ENCODE peak calls at places on chromosomes 4 and X, in nine cellular contexts. U is cardiac fibroblast, O is OCI-LY7, N is progenitor cell of endocrine pancreas, G is AG09319, S is left lung, X is fibroblast of the aortic adventitia, F is WTC11, D is mesothelial cell of epicardium. T is an unnamed sample.

GRCh38 chrX:18994713-18995112 is 10.8 kb upstream of the PHKA2 start:
- DNase-seq in U (peak; percentile 85), O (no peak), N (no peak), G (peak; percentile 39), S (no peak), X (peak; percentile 84), F (no peak), D (no peak), T (no peak)

GRCh38 chr4:26237916-26238315 is 82.9 kb upstream of the RBPJ start:
- DNase-seq in U (no peak), O (no peak), N (no peak), G (no peak), S (no peak), X (no peak), F (no peak), D (no peak), T (no peak)

GRCh38 chrX:44431206-44431605 is 87.7 kb upstream of the EFHC2 start:
- DNase-seq in U (peak; percentile 17), O (no peak), N (no peak), G (no peak), S (no peak), X (no peak), F (no peak), D (no peak), T (no peak)

GRCh38 chr4:128528177-128528576 is 240.6 kb upstream of the PGRMC2 start:
- DNase-seq in U (no peak), O (no peak), N (no peak), G (no peak), S (no peak), X (no peak), F (no peak), D (no peak), T (no peak)

GRCh38 chr4:41750158-41750623 is 1.7 kb upstream of the PHOX2B start:
- DNase-seq in U (no peak), O (no peak), N (no peak), G (no peak), S (no peak), X (no peak), F (peak; percentile 19), D (no peak), T (peak; percentile 22)

GRCh38 chr4:128921954-128922353 is 112.5 kb downstream of the JADE1 start:
- DNase-seq in U (no peak), O (no peak), N (no peak), G (no peak), S (no peak), X (no peak), F (no peak), D (no peak), T (no peak)

GRCh38 chr4:15104825-15105224 is 102.5 kb downstream of the CPEB2 start:
- DNase-seq in U (peak; percentile 17), O (no peak), N (no peak), G (no peak), S (no peak), X (no peak), F (no peak), D (no peak), T (no peak)

GRCh38 chrX:101386542-101386885 is 523 bp upstream of the BTK start:
- DNase-seq in U (no peak), O (no peak), N (no peak), G (no peak), S (no peak), X (no peak), F (no peak), D (no peak), T (no peak)

GRCh38 chrX:87528487-87528886 is 10.9 kb downstream of the KLHL4 start:
- DNase-seq in U (no peak), O (no peak), N (no peak), G (no peak), S (no peak), X (no peak), F (no peak), D (no peak), T (no peak)

GRCh38 chr4:23923141-23923540 is 33.3 kb upstream of the PPARGC1A start:
- DNase-seq in U (no peak), O (no peak), N (no peak), G (no peak), S (no peak), X (no peak), F (no peak), D (no peak), T (no peak)

GRCh38 chrX:39874202-39874816 is 223.4 kb downstream of the BCOR start:
- DNase-seq in U (no peak), O (no peak), N (no peak), G (no peak), S (no peak), X (no peak), F (no peak), D (no peak), T (no peak)

GRCh38 chr4:6392407-6392806 is 80.0 kb downstream of the PPP2R2C start:
- DNase-seq in U (no peak), O (no peak), N (no peak), G (no peak), S (no peak), X (no peak), F (no peak), D (no peak), T (no peak)
- TF ChIP-seq CTCF in U (no peak), O (no peak), N (no peak), G (no peak), S (no peak), X (no peak), F (no peak), D (no peak), T (no peak)

GRCh38 chr4:82899339-82899738 is 1.2 kb upstream of the THAP9 start:
- DNase-seq in U (peak; percentile 28), O (peak; percentile 33), N (no peak), G (no peak), S (no peak), X (peak; percentile 36), F (no peak), D (no peak), T (no peak)

GRCh38 chr4:82900016-82900334 is 560 bp upstream of the THAP9 start:
- DNase-seq in U (no peak), O (peak; percentile 74), N (no peak), G (no peak), S (no peak), X (no peak), F (no peak), D (no peak), T (no peak)

GRCh38 chr4:82896755-82897154 is 3.8 kb upstream of the THAP9 start:
- DNase-seq in U (no peak), O (no peak), N (no peak), G (no peak), S (no peak), X (no peak), F (no peak), D (no peak), T (no peak)

GRCh38 chr4:82900335-82901128 is at the start of gene THAP9:
- DNase-seq in U (peak; percentile 100), O (peak; percentile 99), N (peak; percentile 90), G (peak; percentile 99), S (peak; percentile 99), X (peak; percentile 99), F (peak; percentile 96), D (peak; percentile 93), T (peak; percentile 93)

DNA sequence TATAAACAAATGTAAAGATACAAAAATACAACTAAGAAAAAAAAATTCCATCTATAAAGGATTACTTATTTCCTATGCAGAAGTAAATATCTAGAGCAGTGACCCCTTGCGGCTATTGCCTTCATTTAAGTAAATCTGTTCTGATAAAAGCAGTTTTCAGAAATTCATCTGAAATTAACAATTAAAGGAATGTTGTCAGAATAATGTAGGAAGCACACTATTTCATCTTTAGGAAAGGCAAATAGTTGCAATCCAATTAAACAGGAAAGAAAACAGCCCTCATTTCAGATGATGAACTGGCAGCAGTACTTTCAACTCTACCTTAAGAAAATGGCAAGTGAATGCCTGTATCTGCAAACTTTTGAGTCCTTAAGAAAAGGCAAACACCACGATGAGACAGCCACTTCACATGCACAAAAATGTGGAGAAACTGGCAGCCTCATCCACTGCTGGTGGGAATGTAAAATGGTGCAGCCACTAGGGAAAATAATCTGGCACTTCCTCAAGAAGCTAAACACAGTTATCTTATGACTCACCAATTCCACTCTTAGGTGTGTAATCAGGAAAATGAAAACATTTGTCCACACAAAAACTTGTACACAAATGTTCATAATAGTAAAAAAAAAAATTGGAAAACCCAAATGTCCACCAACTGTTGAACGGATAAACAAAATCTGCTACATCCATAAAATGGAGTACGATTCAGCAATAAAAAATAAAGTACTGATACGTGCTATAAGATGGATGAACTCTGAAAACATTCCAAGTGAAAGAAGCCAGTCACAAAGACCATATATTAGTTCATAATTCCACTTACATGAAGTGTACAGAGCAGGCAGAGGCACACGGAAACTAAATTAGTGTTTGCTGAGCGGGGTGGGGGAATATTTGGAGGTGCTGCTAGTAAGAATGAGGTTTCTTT is 2.0 kb upstream of the THAP9 start:
- DNase-seq in U (peak; percentile 95), O (peak; percentile 43), N (no peak), G (peak; percentile 67), S (no peak), X (peak; percentile 96), F (no peak), D (no peak), T (no peak)
- TF ChIP-seq CTCF in U (peak; percentile 22), O (peak; percentile 94), N (peak; percentile 53), G (peak; percentile 36), S (peak; percentile 33), X (peak; percentile 38), F (no peak), D (no peak), T (no peak)

DNA sequence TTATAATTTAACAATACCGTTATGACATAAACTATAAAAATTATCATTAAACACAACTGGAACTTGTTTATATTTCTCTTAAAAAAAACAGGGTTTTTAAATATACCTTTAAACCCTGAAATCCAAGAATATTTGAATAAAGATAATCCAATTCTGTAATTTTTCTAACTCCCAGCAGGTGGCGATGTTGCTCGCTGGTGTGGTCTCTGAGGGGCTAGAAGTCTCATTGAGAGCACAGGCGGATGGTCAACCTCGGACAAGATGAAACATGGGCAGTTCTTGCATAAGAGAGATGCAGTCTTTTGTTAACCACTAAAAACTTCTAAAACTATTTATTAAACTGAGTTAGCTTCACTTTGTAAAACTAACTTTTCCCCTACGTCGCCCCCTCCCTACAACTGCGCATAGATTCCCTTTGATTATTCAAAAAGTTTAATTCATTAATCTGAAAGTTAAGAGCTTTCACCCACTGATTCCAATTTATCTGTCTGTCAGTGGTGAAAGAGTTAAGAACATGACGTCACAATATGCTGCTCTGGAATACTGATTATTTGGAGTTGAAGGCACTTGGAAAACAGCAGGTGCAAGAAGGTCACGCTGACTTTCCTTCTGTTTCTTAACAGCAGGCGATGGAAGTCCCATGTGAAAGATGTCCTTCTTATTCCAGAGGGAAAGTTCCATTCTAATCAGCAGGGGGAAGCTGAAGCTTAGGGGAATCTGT is 29.5 kb downstream of the DMP1 start:
- DNase-seq in U (peak; percentile 84), O (peak; percentile 38), N (peak; percentile 37), G (peak; percentile 30), S (no peak), X (peak; percentile 76), F (peak; percentile 72), D (peak; percentile 59), T (peak; percentile 72)
- TF ChIP-seq CTCF in U (peak; percentile 59), O (peak; percentile 92), N (peak; percentile 86), G (peak; percentile 78), S (peak; percentile 78), X (peak; percentile 73), F (peak; percentile 85), D (peak; percentile 88), T (peak; percentile 80)

DNA sequence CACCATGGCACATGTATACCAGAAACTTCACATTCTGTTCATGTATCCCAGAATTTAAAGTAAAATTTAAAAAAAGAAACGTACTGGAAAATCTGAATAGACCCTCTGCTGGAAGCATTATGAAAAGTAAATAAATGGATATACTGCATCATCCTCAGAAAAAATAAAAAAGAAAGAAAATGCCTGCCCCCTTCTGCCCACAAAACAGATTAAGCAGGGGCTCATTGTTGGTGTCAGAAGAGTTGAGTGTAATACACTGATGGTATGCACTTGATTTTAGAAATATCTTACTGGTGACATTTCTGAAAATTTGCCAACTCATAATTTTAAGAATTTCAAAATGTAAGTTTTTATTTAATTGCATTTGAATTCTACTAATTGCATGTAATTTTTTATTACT is 77.8 kb downstream of the LRP2BP start:
- DNase-seq in U (no peak), O (no peak), N (no peak), G (no peak), S (no peak), X (no peak), F (no peak), D (no peak), T (no peak)
- TF ChIP-seq CTCF in U (no peak), O (no peak), N (no peak), G (no peak), S (no peak), X (no peak), F (no peak), D (no peak), T (no peak)